ENCODE peak calls at places on chromosome 12, in six cellular contexts. C, U, V, O, A and L are unnamed samples.

GRCh38 chr12:47318963-47319362 is 239.2 kb upstream of the AMIGO2 start:
- DNase-seq in C (no peak), U (no peak), V (no peak), O (no peak), A (no peak), L (no peak)

GRCh38 chr12:68667286-68667685 is 19.5 kb upstream of the NUP107 start:
- DNase-seq in C (no peak), U (no peak), V (no peak), O (no peak), A (no peak), L (no peak)

GRCh38 chr12:3164454-3165310 is 87.5 kb downstream of the TSPAN9 start:
- DNase-seq in C (no peak), U (no peak), V (no peak), O (no peak), A (no peak), L (no peak)

GRCh38 chr12:97471194-97471593 is 8.6 kb downstream of the RMST start:
- DNase-seq in C (no peak), U (no peak), V (no peak), O (no peak), A (no peak), L (no peak)

GRCh38 chr12:112018571-112019237 is 5.5 kb downstream of the ERP29 start:
- DNase-seq in C (no peak), U (no peak), V (no peak), O (no peak), A (no peak), L (peak)

GRCh38 chr12:2893007-2893406 is 2.3 kb downstream of the TULP3 start:
- DNase-seq in C (no peak), U (peak), V (no peak), O (no peak), A (no peak), L (no peak)

GRCh38 chr12:89791286-89791685 is 82.6 kb upstream of the ATP2B1 start:
- DNase-seq in C (no peak), U (no peak), V (no peak), O (no peak), A (no peak), L (no peak)

GRCh38 chr12:5390174-5390799 is 41.6 kb upstream of the NTF3 start:
- DNase-seq in C (no peak), U (no peak), V (no peak), O (peak), A (no peak), L (no peak)

GRCh38 chr12:71662861-71663560 is 637 bp downstream of the ZFC3H1 start:
- DNase-seq in C (peak), U (peak), V (peak), O (no peak), A (no peak), L (peak)

GRCh38 chr12:69897744-69898143 is 72.7 kb downstream of the MYRFL start:
- DNase-seq in C (no peak), U (no peak), V (no peak), O (peak), A (no peak), L (peak)

GRCh38 chr12:6753772-6754356 is 923 bp upstream of the MLF2 start:
- DNase-seq in C (peak), U (no peak), V (no peak), O (no peak), A (no peak), L (no peak)

GRCh38 chr12:98253207-98253606 is 262.2 kb upstream of the TMPO start:
- DNase-seq in C (no peak), U (no peak), V (no peak), O (no peak), A (no peak), L (no peak)

GRCh38 chr12:6215932-6216494 is 15.8 kb downstream of the CD9 start:
- DNase-seq in C (no peak), U (peak), V (no peak), O (peak), A (peak), L (peak)

DNA sequence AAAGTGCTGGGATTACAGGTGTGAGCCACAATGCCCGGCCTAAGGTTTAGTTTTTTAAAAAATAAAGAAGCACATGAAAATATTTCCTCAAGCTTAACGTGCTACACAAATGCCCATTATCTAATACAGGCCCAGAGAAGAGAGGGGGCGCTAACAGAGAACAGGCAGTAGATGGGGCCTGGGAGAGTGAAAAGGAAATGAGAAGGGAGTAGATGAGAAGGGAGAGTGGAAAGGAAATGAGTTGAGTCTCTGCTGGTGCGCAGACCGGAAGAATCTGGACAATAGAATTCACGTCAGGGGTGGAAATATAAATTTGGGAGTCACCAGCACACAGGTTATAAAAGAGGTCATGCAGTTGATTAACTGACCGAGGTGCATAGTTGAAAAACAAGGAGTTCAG is 10.7 kb downstream of the PXN start:
- DNase-seq in C (no peak), U (no peak), V (no peak), O (no peak), A (no peak), L (no peak)
- TF ChIP-seq CTCF in C (no peak), U (no peak), V (no peak), O (no peak), A (no peak), L (no peak)

DNA sequence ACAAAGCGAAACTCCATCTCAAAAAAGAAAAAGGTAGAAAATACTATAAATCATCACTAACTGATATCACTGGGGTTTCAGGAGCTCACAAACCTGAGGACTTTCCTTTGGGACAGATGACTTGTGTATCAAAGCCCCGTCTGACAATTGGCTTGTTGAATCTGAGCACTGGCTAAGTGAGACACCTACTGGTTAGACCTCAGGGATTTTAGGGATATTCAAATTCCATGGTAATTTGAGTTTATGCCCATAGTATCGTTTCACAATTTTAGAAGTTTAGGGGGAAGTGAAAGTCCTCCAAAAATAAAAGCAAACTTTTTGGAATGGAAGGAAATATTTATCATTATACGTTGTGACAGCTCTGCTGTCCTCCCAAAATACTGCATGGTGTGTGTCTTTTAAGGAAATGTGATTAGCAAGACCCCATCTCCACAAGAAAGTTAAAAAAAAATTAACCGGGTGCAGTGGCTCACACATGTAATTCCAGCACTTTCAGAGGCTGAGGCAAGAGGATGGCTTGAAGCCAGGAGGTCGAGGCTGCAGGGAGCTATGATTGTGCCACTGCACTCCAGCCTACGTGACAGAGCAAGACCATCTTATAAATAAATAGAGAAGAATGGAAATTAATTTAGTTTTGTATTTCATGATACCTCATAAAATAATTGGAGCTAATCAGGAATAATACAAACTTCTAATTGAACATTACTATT is 49.2 kb downstream of the FBXL14 start:
- DNase-seq in C (no peak), U (peak), V (no peak), O (no peak), A (peak), L (no peak)
- TF ChIP-seq CTCF in C (no peak), U (peak), V (no peak), O (peak), A (peak), L (no peak)

DNA sequence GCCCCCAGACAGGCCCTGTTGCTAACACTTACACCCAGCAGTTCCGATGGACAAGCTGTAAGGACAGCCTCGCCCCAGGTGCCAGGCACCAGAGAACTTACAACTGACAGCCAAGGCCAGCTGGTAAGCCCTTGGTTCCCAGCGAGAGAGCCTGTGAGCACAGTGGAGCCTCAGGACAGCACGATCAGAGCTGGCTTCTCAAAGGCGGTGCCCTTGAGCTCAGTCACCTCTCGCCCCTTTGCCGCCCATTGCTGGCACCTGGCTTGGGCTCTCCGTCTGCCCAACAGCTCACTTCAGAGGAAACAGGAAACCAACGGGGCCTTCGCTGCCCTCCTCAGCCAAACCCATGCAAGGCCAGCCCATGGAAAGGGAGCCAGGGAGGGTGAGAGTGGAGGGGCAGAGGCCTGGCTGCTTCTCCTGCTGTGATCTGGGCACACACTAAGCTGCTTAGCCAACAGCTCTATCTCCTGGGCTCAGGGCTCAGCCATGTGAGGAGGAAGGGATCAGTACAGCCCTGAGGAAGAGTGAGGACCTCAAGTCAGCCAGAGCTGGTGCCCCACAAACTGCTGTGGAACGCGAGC is 98.5 kb downstream of the SINHCAF start:
- DNase-seq in C (no peak), U (no peak), V (no peak), O (no peak), A (no peak), L (no peak)
- TF ChIP-seq CTCF in C (no peak), U (no peak), V (no peak), O (no peak), A (no peak), L (no peak)

GRCh38 chr12:49093746-49094103 is 876 bp downstream of the DHH start:
- DNase-seq in C (no peak), U (no peak), V (no peak), O (no peak), A (no peak), L (no peak)

GRCh38 chr12:49094966-49095365 is 365 bp upstream of the DHH start:
- DNase-seq in C (no peak), U (no peak), V (no peak), O (no peak), A (no peak), L (no peak)

GRCh38 chr12:49092086-49092815 is 2.4 kb downstream of the DHH start:
- DNase-seq in C (no peak), U (no peak), V (peak), O (no peak), A (no peak), L (peak)

GRCh38 chr12:49092816-49093406 is 1.7 kb downstream of the DHH start:
- DNase-seq in C (no peak), U (no peak), V (peak), O (no peak), A (no peak), L (no peak)

DNA sequence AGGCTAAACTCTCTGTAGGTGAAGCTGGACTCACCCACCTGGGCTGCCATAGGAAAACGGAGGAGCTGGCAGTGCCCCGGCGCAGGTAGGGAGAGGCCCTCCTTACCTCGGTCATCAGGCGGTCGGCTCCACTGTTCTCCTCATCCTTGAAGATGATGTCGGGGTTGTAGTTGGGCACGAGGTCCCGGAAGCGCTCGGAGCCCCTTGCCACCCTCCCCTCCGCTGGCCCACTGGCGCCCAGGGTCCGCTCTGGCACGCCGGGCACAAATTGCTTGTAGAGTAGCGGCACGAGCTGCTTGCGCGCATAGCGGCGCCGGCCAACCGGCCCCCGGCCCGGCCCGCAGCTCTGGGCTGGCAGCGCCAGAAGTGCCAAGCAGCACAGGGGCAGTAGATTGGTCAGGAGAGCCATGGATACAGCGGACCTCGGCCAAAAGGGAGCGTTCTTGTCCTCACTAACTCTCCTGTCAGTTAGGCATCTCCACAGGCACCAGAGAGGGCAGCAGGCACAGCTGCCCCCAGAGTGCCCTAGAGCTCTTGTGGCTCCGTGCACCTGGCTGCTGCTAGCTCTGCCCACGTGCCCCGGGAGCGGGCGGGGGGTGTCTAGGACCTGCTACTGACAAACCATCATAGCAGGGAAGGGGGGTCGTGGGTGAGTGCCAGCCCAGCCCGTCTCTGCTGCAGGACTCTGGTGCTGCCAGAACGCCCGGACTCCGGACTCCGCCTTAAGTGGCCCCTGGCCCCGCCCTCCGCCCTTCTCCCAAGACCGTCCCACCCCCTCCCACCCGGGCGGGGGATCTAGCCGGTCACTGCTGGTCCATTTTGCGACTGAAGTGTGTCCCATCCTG is at the start of gene DHH:
- DNase-seq in C (no peak), U (peak), V (peak), O (no peak), A (no peak), L (no peak)
- TF ChIP-seq CTCF in C (no peak), U (no peak), V (no peak), O (no peak), A (no peak), L (no peak)

DNA sequence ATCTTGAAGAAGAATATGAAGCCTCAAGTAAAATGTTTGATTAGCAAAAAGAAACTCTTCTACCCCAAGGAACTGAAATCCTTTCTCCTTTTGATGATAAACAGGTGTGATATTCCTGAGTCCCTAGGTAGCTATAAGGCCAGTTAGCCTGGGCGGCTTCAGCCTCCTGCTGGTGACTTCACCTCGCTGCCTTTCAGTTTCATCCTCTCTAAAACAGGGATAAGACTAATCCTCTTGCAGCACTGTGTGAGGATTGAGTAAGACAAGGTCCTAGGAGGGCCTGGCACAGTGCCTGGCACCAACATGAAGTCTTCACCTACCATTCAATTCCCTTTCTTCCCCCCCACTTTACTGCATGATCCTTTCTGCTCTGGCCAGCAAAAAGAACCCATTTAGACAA is 42.1 kb downstream of the CIT start:
- DNase-seq in C (no peak), U (no peak), V (no peak), O (no peak), A (no peak), L (no peak)
- TF ChIP-seq CTCF in C (no peak), U (no peak), V (no peak), O (no peak), A (no peak), L (no peak)

GRCh38 chr12:117298191-117298590 is 63.2 kb downstream of the NOS1 start:
- DNase-seq in C (no peak), U (no peak), V (no peak), O (no peak), A (no peak), L (no peak)

GRCh38 chr12:117294206-117294605 is 67.2 kb downstream of the NOS1 start:
- DNase-seq in C (no peak), U (no peak), V (no peak), O (no peak), A (no peak), L (no peak)

GRCh38 chr12:117298648-117299225 is 62.7 kb downstream of the NOS1 start:
- DNase-seq in C (no peak), U (no peak), V (no peak), O (no peak), A (no peak), L (no peak)

GRCh38 chr12:117300131-117300530 is 61.3 kb downstream of the NOS1 start:
- DNase-seq in C (no peak), U (no peak), V (no peak), O (no peak), A (no peak), L (no peak)
- TF ChIP-seq CTCF in C (no peak), U (no peak), V (no peak), O (no peak), A (no peak), L (no peak)

DNA sequence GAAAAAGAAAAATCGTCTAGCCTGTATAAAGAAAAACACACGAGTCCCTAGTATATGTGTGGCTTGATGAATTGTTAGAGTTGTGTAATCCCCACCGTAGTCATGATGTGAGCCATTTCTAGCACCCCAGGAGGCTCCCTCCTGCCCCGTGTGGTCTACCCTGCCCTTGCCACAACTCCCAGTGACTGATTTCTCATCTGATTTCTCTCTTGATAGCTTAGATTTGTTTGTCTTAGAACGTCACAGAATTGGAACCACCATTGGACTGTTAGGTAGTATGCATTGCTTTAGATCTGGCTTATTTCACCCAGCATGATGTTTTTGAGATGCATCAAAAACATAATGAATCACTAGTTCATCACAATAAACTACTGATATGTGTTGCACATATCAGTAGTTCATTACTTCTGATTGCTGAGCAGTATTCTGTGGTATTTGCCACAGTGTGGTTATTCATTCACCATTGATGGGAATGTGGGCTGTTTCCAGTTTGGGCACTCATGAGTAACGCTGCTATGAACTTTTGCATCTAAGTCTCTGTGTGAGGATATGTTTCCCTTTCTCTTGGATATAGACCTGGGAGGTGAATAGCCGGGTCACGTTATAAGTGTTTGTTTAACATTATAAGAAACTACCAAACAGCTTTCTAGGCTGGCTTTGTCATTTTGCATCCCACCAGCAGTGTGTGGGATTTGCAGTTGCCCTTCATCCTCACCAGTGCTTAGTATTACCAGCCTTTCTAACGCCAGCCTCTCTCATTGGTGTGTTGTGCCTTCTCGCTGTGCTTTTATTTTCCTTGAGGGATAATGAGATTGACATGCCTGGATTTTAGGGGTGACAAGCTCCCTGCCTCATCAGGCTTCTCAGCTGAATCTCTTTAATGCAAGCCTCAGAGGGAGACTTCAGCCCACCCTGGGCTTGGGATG is 31.9 kb upstream of the NCOR2 start:
- DNase-seq in C (no peak), U (no peak), V (no peak), O (no peak), A (no peak), L (no peak)
- TF ChIP-seq CTCF in C (no peak), U (no peak), V (no peak), O (peak), A (no peak), L (no peak)

DNA sequence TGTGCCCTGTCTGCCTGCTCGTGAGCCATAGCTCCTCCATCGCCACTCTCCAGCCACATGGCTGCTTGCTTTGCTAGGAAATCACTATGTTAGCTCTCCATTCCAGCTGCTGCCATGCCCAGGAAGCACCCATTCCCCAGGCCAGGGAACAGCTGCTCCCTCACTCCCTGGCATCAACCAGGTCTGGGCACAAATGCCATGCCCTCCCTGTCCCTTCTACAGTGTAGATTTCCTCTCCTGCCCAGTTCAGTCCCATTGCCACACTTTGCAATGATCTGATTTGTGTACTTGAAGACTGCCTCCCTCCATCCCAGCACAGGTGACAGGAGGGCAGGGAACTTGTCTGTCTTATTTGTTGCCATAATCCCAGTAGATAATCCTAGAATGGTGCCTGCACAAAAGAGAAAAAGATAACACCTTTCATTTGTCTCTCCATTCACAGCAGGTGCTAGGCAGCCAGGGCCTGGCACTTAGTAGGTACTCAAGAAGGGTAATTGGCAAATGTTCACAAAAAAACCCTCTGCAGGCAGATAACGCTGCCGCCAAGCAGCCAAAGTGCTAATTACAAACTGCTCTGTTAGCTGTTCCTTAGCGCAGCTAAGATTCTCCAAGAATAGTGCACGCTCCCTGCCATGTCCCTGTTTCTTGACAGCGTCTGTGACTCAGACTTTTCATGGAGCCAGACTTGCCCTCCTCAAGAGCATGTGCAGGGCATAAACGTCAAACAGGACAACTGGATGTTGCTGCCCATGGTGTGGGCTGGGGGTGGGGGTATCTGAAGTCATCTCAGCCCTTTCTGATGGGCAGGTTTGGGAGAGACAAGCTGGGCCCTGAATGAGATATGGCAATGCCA is 69.1 kb downstream of the ARL6IP4 start:
- DNase-seq in C (no peak), U (no peak), V (no peak), O (no peak), A (no peak), L (no peak)
- TF ChIP-seq CTCF in C (no peak), U (no peak), V (no peak), O (no peak), A (no peak), L (no peak)